ENCODE peak calls at places on chromosomes 5 and 9, in six cellular contexts. O is A549, M is HepG2, X is K562, G is endothelial cell of umbilical vein, W is GM12878. D is an unnamed sample.

GRCh38 chr5:16740046-16740445 is 123.2 kb upstream of the RETREG1 start:
- DNase-seq in X (no peak), G (no peak), M (no peak), W (no peak), O (no peak), D (no peak)

GRCh38 chr5:153498516-153498915 is 8.0 kb downstream of the GRIA1 start:
- DNase-seq in G (no peak), M (no peak), X (no peak), W (no peak), O (no peak), D (no peak)

GRCh38 chr5:65199988-65200668 is 281.6 kb downstream of the ADAMTS6 start:
- DNase-seq in O (no peak), X (no peak), W (no peak), G (peak), M (no peak), D (no peak)

GRCh38 chr5:127685662-127686061 is 17.5 kb upstream of the CCDC192 start:
- DNase-seq in X (no peak), W (no peak), M (no peak), G (no peak), O (no peak), D (no peak)

GRCh38 chr9:20561542-20561941 is 60.8 kb downstream of the MLLT3 start:
- DNase-seq in O (no peak), W (no peak), M (no peak), G (no peak), X (no peak), D (no peak)

GRCh38 chr5:78647838-78648358 is 674 bp downstream of the LHFPL2 start:
- DNase-seq in O (peak), W (no peak), X (no peak), M (no peak), G (peak), D (no peak)

GRCh38 chr9:84843175-84843824 is 173.8 kb downstream of the NTRK2 start:
- DNase-seq in G (no peak), M (no peak), W (no peak), O (no peak), X (no peak), D (no peak)

GRCh38 chr5:147576646-147577535 is 67.0 kb upstream of the DPYSL3 start:
- DNase-seq in X (peak), W (no peak), G (peak), O (peak), M (no peak), D (peak)

GRCh38 chr5:137751869-137752491 is 2.2 kb downstream of the HNRNPA0 start:
- DNase-seq in M (peak), G (peak), X (peak), O (peak), W (no peak), D (peak)

GRCh38 chr5:113510836-113511451 is 2.5 kb upstream of the YTHDC2 start:
- DNase-seq in O (peak), M (peak), G (peak), W (no peak), X (no peak), D (peak)

GRCh38 chr5:140571105-140571504 is 6.5 kb downstream of the SLC35A4 start:
- DNase-seq in W (no peak), M (no peak), O (no peak), X (no peak), G (no peak), D (no peak)

GRCh38 chr9:61665829-61666228 is 476.0 kb downstream of the SPATA31A7 start:
- DNase-seq in X (no peak), O (no peak), W (no peak), M (no peak), G (no peak), D (no peak)

GRCh38 chr9:21153688-21154608 is 12.3 kb upstream of the IFNW1 start:
- DNase-seq in O (peak), M (no peak), G (peak), X (no peak), W (no peak), D (peak)

GRCh38 chr5:32836176-32836575 is 125.1 kb downstream of the NPR3 start:
- DNase-seq in G (no peak), M (no peak), X (no peak), O (peak), W (no peak), D (no peak)

GRCh38 chr5:177105546-177106476 is 19.1 kb downstream of the FGFR4 start:
- DNase-seq in G (no peak), M (peak), X (no peak), W (no peak), O (no peak), D (no peak)

GRCh38 chr5:149851211-149851610 is 93.4 kb downstream of the PDE6A start:
- DNase-seq in G (no peak), O (no peak), M (no peak), W (no peak), X (no peak), D (no peak)

GRCh38 chr5:181186902-181187499 is 18.0 kb downstream of the TRIM7 start:
- DNase-seq in O (peak), G (peak), X (no peak), W (no peak), M (no peak), D (peak)

GRCh38 chr9:127783644-127784043 is 2.2 kb upstream of the CDK9 start:
- DNase-seq in X (no peak), G (no peak), W (no peak), M (no peak), O (no peak), D (peak)

GRCh38 chr5:128974567-128974966 is 9.3 kb downstream of the SLC27A6 start:
- DNase-seq in X (no peak), G (no peak), W (no peak), O (no peak), M (no peak), D (no peak)

GRCh38 chr5:1204693-1205242 is 3.4 kb downstream of the SLC6A19 start:
- DNase-seq in W (no peak), M (peak), O (peak), G (no peak), X (peak), D (peak)

GRCh38 chr9:132670359-132670815 is at the start of gene GTF3C4:
- DNase-seq in X (peak), M (no peak), W (no peak), O (peak), G (peak), D (peak)
- TF ChIP-seq MAX in X (no peak), M (no peak), W (no peak), O (no peak), G (peak), D (peak)

DNA sequence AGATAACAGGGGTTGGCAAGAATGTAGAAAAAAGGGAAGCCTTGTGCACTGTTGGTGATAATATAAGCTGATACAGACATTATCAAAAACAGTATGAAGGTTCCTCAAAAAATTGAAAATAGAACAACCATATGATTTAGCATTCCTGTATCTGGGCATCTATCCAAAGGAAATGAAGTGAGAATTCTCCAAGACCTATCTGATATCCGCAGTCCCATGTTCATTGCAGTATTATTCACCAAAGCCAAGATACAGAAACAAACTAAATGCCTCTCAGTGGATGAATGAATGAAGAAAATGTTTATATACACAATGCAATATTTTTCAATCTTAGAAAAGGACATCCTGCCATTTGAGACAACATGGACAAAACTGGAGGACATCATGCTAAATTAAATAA is 1943.4 kb downstream of the MAT2B start:
- DNase-seq in O (no peak), G (peak), W (no peak), X (no peak), M (no peak), D (no peak)
- TF ChIP-seq MYC in O (no peak), G (no peak), W (no peak), X (no peak), M (no peak), D (no peak)

GRCh38 chr5:157859227-157859575 is 256 bp upstream of the CLINT1 start:
- DNase-seq in W (no peak), O (no peak), M (no peak), X (no peak), G (no peak), D (no peak)
- TF ChIP-seq MAX in W (no peak), O (no peak), M (no peak), X (no peak), G (no peak), D (no peak)

GRCh38 chr5:172437445-172438303 is 16.7 kb downstream of the SH3PXD2B start:
- DNase-seq in M (peak), G (peak), W (no peak), X (no peak), O (peak), D (peak)
- TF ChIP-seq MYC in M (no peak), G (no peak), W (no peak), X (no peak), O (no peak), D (no peak)

GRCh38 chr5:66519626-66520025 is 76.6 kb upstream of the MAST4 start:
- DNase-seq in G (no peak), O (no peak), W (no peak), X (no peak), M (no peak), D (no peak)
- TF ChIP-seq MAX in G (no peak), O (no peak), W (no peak), X (no peak), M (no peak), D (no peak)

DNA sequence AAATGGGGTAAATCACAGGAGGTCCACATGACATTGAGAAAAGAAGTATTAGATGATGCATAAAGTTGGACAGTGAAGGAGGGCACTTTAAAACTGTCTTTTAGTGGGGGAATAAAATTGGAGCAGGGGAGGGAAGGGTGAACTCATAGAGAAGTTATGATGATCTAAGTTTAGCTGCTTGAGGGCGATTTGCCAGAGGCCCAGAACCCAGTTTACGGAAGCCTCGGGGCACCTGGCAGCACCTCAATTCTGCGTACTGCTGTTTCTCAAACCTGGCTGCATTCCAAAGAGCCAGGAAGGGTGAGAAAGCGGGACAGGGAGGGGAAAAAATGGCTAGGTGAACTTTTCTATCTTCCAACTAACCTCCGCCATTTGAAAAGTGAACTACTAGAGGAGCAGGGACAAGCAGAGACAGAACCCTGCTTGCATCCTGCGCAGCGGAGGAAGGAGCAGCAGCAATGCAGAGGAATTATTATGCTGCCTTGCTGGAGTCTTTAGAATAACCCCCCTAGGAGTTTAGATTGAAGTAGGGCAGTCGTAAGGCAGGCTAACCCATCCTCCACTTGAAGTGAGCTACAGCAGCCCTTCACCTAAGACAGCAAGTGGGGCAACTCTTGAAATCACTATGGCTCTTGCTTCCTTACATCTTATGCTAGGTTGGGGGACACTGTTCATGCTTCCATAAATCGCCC is 316.8 kb downstream of the BRINP1 start:
- DNase-seq in M (no peak), O (no peak), X (no peak), W (no peak), G (no peak), D (no peak)
- TF ChIP-seq MYC in M (no peak), O (no peak), X (no peak), W (no peak), G (no peak), D (no peak)

GRCh38 chr9:79665383-79665782 is 93.6 kb downstream of the TLE4 start:
- DNase-seq in W (no peak), G (no peak), X (no peak), M (no peak), O (no peak), D (no peak)

GRCh38 chr9:79664375-79664825 is 92.6 kb downstream of the TLE4 start:
- DNase-seq in X (no peak), W (no peak), O (peak), G (no peak), M (no peak), D (no peak)

GRCh38 chr9:79667716-79668458 is 96.1 kb downstream of the TLE4 start:
- DNase-seq in M (peak), X (no peak), O (peak), G (no peak), W (no peak), D (no peak)

GRCh38 chr9:79663878-79664277 is 92.1 kb downstream of the TLE4 start:
- DNase-seq in G (no peak), X (no peak), O (no peak), W (no peak), M (no peak), D (no peak)

DNA sequence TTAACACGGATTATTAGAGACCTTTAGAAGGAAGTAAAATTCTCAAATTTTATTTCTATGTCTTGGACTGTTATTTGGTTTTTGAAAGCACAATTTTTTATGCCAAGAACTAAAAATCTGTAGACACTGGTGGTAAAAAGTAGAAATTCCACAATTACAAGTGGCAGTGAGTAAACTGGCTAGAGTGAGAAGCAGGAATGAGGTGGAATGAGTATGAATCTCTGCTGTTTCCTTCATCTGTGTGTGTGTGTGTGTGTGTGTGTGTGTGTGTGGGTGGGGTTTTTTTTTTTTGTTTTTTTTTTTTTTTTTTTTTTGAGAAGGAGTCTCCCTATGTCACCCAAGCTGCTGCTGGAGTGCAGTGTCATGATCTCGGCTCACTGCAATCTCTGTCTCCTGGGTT is 94.2 kb downstream of the TLE4 start:
- DNase-seq in X (no peak), G (no peak), M (no peak), W (no peak), O (no peak), D (no peak)
- TF ChIP-seq MAX in X (no peak), G (no peak), M (no peak), W (no peak), O (no peak), D (no peak)

GRCh38 chr9:13942695-13943094 is 371.2 kb downstream of the NFIB start:
- DNase-seq in O (peak), G (peak), M (no peak), W (no peak), X (no peak), D (peak)
- TF ChIP-seq MYC in O (no peak), G (no peak), M (no peak), W (no peak), X (no peak), D (no peak)

D was measured in NB4.